ENCODE peak calls at places on chromosomes 16 and 17, in ten cellular contexts. M is AG09309; J is GM04504; B is activated gamma-delta T cell treated with anti-CD3 and anti-CD28 coated beads, Interleukin-2, amount 50 U/mL, for 16 hours; V is NCI-H2081; A is body of pancreas; Q is progenitor cell of endocrine pancreas; C is NT2/D1; Y is NCI-H1694; X is HFF-Myc. K is an unnamed sample.
A peak's percentile ranks its signal among the peaks of the same experiment; 100 is the strongest.

GRCh38 chr17:80793851-80794267 is 197.8 kb upstream of the CHMP6 start:
- DNase-seq in M (no peak), V (no peak), B (no peak), C (no peak), J (no peak), Y (no peak), Q (no peak), X (no peak), A (no peak), K (no peak)

GRCh38 chr17:65936013-65936412 is 255.9 kb downstream of the CEP112 start:
- DNase-seq in B (no peak), V (no peak), Y (no peak), J (no peak), M (no peak), C (no peak), X (no peak), A (no peak), Q (no peak), K (peak; percentile 80)

GRCh38 chr16:674968-675883 is at the start of gene RHBDL1:
- DNase-seq in B (no peak), A (no peak), V (no peak), M (no peak), Q (no peak), Y (no peak), X (no peak), J (no peak), C (no peak), K (no peak)

GRCh38 chr16:49469930-49470451 is 96.4 kb downstream of the C16orf78 start:
- DNase-seq in B (no peak), Y (no peak), A (no peak), M (no peak), Q (no peak), J (no peak), X (no peak), V (no peak), C (no peak), K (no peak)

GRCh38 chr17:80939151-80940145 is 52.2 kb upstream of the CHMP6 start:
- DNase-seq in A (no peak), B (no peak), V (no peak), X (no peak), Q (no peak), J (no peak), C (no peak), M (no peak), Y (no peak), K (no peak)

GRCh38 chr17:45776896-45777295 is 7.2 kb upstream of the CRHR1 start:
- DNase-seq in A (no peak), Q (no peak), M (no peak), X (no peak), B (no peak), J (no peak), C (no peak), V (no peak), Y (no peak), K (no peak)

GRCh38 chr17:82668631-82669099 is 20.4 kb upstream of the WDR45B start:
- DNase-seq in Q (peak; percentile 40), V (no peak), B (no peak), J (no peak), Y (peak; percentile 72), X (no peak), C (peak; percentile 27), M (no peak), A (peak; percentile 80), K (no peak)

GRCh38 chr17:38735161-38735997 is 5.2 kb downstream of the CISD3 start:
- DNase-seq in J (no peak), X (no peak), A (peak; percentile 74), Q (peak; percentile 63), V (peak; percentile 49), B (peak; percentile 75), M (no peak), C (no peak), Y (peak; percentile 51), K (no peak)

GRCh38 chr17:47735536-47736011 is 2.5 kb downstream of the TBX21 start:
- DNase-seq in J (no peak), V (no peak), X (no peak), B (no peak), C (no peak), Q (no peak), M (no peak), Y (no peak), A (no peak), K (no peak)

GRCh38 chr17:78818932-78819331 is 21.7 kb downstream of the USP36 start:
- DNase-seq in Q (no peak), C (no peak), X (no peak), Y (no peak), B (peak; percentile 29), M (no peak), J (no peak), V (no peak), A (no peak), K (no peak)

GRCh38 chr16:69818811-69819587 is 56.9 kb downstream of the WWP2 start:
- DNase-seq in A (no peak), Y (peak; percentile 82), Q (no peak), C (peak; percentile 22), M (no peak), V (no peak), B (no peak), J (no peak), X (no peak), K (no peak)

GRCh38 chr17:1813088-1813487 is 16.6 kb downstream of the SMYD4 start:
- DNase-seq in V (no peak), Q (no peak), A (no peak), J (no peak), Y (no peak), C (no peak), B (no peak), X (no peak), M (peak; percentile 47), K (no peak)

K was measured in foreskin keratinocyte.